ENCODE peak calls at places on chromosome 14, in ten cellular contexts. K is fibroblast of lung; L is endothelial cell of umbilical vein; J is Caco-2; H is right cardiac atrium; P is fibroblast of pulmonary artery; S is pancreas; D is CD8-positive, alpha-beta memory T cell; F is GM23248; W is hepatocyte. C is an unnamed sample.

GRCh38 chr14:50148799-50149198 is 32.4 kb upstream of the VCPKMT start:
- DNase-seq in W (no peak), S (no peak), P (no peak), H (no peak), L (no peak), K (no peak), J (no peak), D (no peak), F (no peak), C (no peak)

GRCh38 chr14:93643676-93644075 is 144.6 kb downstream of the PRIMA1 start:
- DNase-seq in W (no peak), S (no peak), D (no peak), F (no peak), J (no peak), K (no peak), P (no peak), H (no peak), L (no peak), C (no peak)

GRCh38 chr14:69605761-69606160 is 5.6 kb upstream of the SUSD6 start:
- DNase-seq in L (no peak), D (no peak), P (no peak), K (no peak), W (no peak), S (no peak), J (peak), F (no peak), H (no peak), C (no peak)

GRCh38 chr14:61749867-61750266 is 12.4 kb upstream of the SNAPC1 start:
- DNase-seq in W (peak), K (no peak), L (peak), H (no peak), S (no peak), P (no peak), D (no peak), F (peak), J (peak), C (peak)

GRCh38 chr14:80446356-80446755 is 235.1 kb upstream of the DIO2 start:
- DNase-seq in H (no peak), J (no peak), L (no peak), K (peak), D (no peak), P (peak), W (no peak), F (peak), S (no peak), C (no peak)

GRCh38 chr14:59246566-59246965 is 58.1 kb downstream of the DAAM1 start:
- DNase-seq in H (no peak), L (no peak), W (no peak), D (no peak), S (no peak), K (peak), P (no peak), J (no peak), F (peak), C (no peak)

GRCh38 chr14:36944307-36945010 is 227.9 kb downstream of the SLC25A21 start:
- DNase-seq in L (no peak), S (no peak), K (peak), F (peak), D (no peak), P (no peak), W (no peak), J (no peak), H (no peak), C (peak)

GRCh38 chr14:69670093-69670492 is 58.7 kb downstream of the SUSD6 start:
- DNase-seq in L (no peak), W (no peak), P (no peak), K (peak), F (no peak), S (no peak), H (no peak), J (no peak), D (no peak), C (peak)

GRCh38 chr14:65333926-65334687 is 78.4 kb upstream of the FUT8 start:
- DNase-seq in F (peak), H (no peak), K (peak), D (no peak), P (peak), L (no peak), S (no peak), J (peak), W (peak), C (peak)

GRCh38 chr14:68780358-68781160 is 12.3 kb downstream of the ZFP36L1 start:
- DNase-seq in K (peak), H (peak), L (peak), J (peak), D (peak), F (peak), W (peak), S (peak), P (peak), C (peak)

GRCh38 chr14:102280376-102280962 is 24.5 kb downstream of the MOK start:
- DNase-seq in J (no peak), P (peak), L (no peak), H (no peak), K (peak), W (no peak), S (no peak), F (peak), D (no peak), C (peak)

GRCh38 chr14:25537846-25538455 is 488.0 kb upstream of the STXBP6 start:
- DNase-seq in K (no peak), H (no peak), L (no peak), P (no peak), J (peak), D (no peak), W (peak), S (peak), F (peak), C (no peak)

GRCh38 chr14:41570415-41571155 is 36.1 kb upstream of the LRFN5 start:
- DNase-seq in K (no peak), F (no peak), S (no peak), D (no peak), W (no peak), J (no peak), L (no peak), H (no peak), P (no peak), C (no peak)

GRCh38 chr14:66404051-66404450 is 82.1 kb upstream of the CCDC196 start:
- DNase-seq in D (no peak), P (no peak), L (no peak), K (no peak), J (no peak), H (no peak), S (no peak), F (no peak), W (no peak), C (no peak)

GRCh38 chr14:101006008-101006407 is 102.5 kb upstream of the RTL1 start:
- DNase-seq in J (no peak), L (no peak), F (no peak), S (no peak), P (no peak), W (no peak), K (no peak), H (no peak), D (no peak), C (no peak)

GRCh38 chr14:71076472-71076871 is 169.2 kb downstream of the PCNX1 start:
- DNase-seq in W (no peak), J (no peak), P (no peak), D (no peak), L (no peak), S (no peak), K (no peak), H (no peak), F (no peak), C (no peak)

GRCh38 chr14:102540310-102541028 is 30.9 kb upstream of the ANKRD9 start:
- DNase-seq in K (peak), J (no peak), S (no peak), P (peak), H (no peak), W (peak), L (no peak), F (no peak), D (no peak), C (no peak)

GRCh38 chr14:100713720-100714119 is 13.0 kb upstream of the DLK1 start:
- DNase-seq in K (no peak), P (no peak), L (no peak), S (no peak), W (no peak), D (no peak), J (no peak), H (no peak), F (no peak), C (no peak)

GRCh38 chr14:54686219-54686870 is 119.4 kb downstream of the SAMD4A start:
- DNase-seq in P (peak), J (no peak), L (peak), H (peak), S (no peak), K (peak), W (no peak), F (peak), D (no peak), C (peak)

GRCh38 chr14:76653875-76654572 is 107.2 kb upstream of the VASH1 start:
- DNase-seq in P (no peak), H (no peak), K (no peak), S (no peak), W (peak), J (no peak), D (no peak), L (no peak), F (no peak), C (no peak)

GRCh38 chr14:72053662-72054061 is 121.4 kb downstream of the RGS6 start:
- DNase-seq in K (no peak), J (no peak), H (no peak), W (no peak), S (no peak), D (no peak), P (no peak), L (no peak), F (no peak), C (no peak)

GRCh38 chr14:94050231-94050880 is 24.2 kb downstream of the OTUB2 start:
- DNase-seq in H (peak), W (no peak), L (no peak), P (no peak), J (no peak), F (no peak), S (no peak), K (no peak), D (no peak), C (no peak)

GRCh38 chr14:75928587-75929230 is 53.1 kb downstream of the TGFB3 start:
- DNase-seq in J (no peak), L (peak), S (no peak), K (no peak), P (peak), F (no peak), H (no peak), W (no peak), D (no peak), C (no peak)

GRCh38 chr14:28412076-28412475 is 354.5 kb upstream of the FOXG1 start:
- DNase-seq in K (peak), F (no peak), P (peak), S (no peak), H (no peak), W (no peak), L (no peak), D (no peak), J (no peak), C (no peak)

GRCh38 chr14:28407931-28408330 is 358.7 kb upstream of the FOXG1 start:
- DNase-seq in P (no peak), L (no peak), F (no peak), D (no peak), S (no peak), J (no peak), W (no peak), H (no peak), K (no peak), C (no peak)

GRCh38 chr14:28406181-28406580 is 360.4 kb upstream of the FOXG1 start:
- DNase-seq in W (no peak), D (no peak), S (no peak), K (peak), L (peak), H (no peak), F (no peak), J (no peak), P (peak), C (peak)
- H3K4me3 ChIP-seq in W (no peak), D (no peak), S (no peak), K (no peak), L (no peak), H (no peak), F (no peak), J (no peak), P (no peak), C (no peak)

GRCh38 chr14:44897041-44897843 is 64.5 kb downstream of the KLHL28 start:
- DNase-seq in W (peak), F (peak), D (peak), K (peak), H (peak), S (peak), P (peak), J (peak), L (peak), C (peak)

GRCh38 chr14:44897844-44898151 is 63.9 kb downstream of the KLHL28 start:
- DNase-seq in J (no peak), P (peak), W (no peak), H (no peak), K (no peak), D (no peak), F (no peak), S (no peak), L (peak), C (peak)

GRCh38 chr14:44895716-44896115 is 66.0 kb downstream of the KLHL28 start:
- DNase-seq in L (no peak), S (no peak), J (no peak), D (no peak), K (peak), H (no peak), F (peak), P (peak), W (peak), C (peak)

GRCh38 chr14:44896275-44897040 is 65.3 kb downstream of the KLHL28 start:
- DNase-seq in K (no peak), D (no peak), F (no peak), S (no peak), J (no peak), W (no peak), H (no peak), L (no peak), P (no peak), C (no peak)

GRCh38 chr14:44898547-44898946 is 63.2 kb downstream of the KLHL28 start:
- DNase-seq in K (peak), P (no peak), F (peak), S (no peak), H (no peak), L (no peak), J (no peak), W (no peak), D (no peak), C (peak)
- H3K4me3 ChIP-seq in K (peak), P (peak), F (peak), S (peak), H (peak), L (peak), J (no peak), W (peak), D (no peak), C (peak)

DNA sequence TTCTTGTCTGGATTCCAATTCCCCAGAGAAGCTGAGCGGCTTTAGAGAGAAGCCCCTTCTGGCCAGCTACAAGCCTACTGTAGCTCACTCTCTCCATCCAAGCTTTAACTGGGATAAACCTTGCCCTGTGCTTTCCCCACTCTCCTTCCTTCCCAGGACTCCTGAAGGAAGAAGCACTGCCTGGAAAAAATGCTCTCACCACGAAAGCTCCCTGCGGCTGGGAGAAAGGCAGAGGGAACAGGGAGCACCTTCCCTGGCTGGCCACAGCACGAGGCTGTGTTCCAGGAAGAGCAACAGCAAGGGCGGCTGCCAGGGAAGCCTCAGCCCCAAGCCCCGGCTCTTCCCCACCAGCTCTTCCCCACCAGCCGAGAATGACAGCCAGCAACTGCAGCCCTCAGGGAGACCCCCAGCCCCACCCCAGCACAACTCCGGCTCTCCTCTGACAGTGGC is 40.8 kb upstream of the PNMA1 start:
- DNase-seq in H (peak), K (peak), W (peak), S (no peak), F (peak), L (peak), J (no peak), D (no peak), P (peak), C (peak)
- H3K4me3 ChIP-seq in H (no peak), K (no peak), W (no peak), S (no peak), F (peak), L (peak), J (no peak), D (peak), P (peak), C (no peak)

GRCh38 chr14:30045720-30046119 is 118.1 kb upstream of the PRKD1 start:
- DNase-seq in W (no peak), K (no peak), D (no peak), L (no peak), P (no peak), S (no peak), F (no peak), J (no peak), H (no peak), C (no peak)
- H3K4me3 ChIP-seq in W (no peak), K (no peak), D (no peak), L (no peak), P (no peak), S (no peak), F (no peak), J (no peak), H (no peak), C (no peak)

GRCh38 chr14:96627386-96627785 is 125.2 kb downstream of the PAPOLA start:
- DNase-seq in L (no peak), K (no peak), F (no peak), S (no peak), H (no peak), J (no peak), P (no peak), W (no peak), D (no peak), C (no peak)

GRCh38 chr14:96627811-96628775 is 125.9 kb downstream of the PAPOLA start:
- DNase-seq in J (no peak), K (no peak), S (no peak), H (no peak), P (no peak), L (no peak), F (no peak), D (no peak), W (no peak), C (no peak)

GRCh38 chr14:96625436-96625945 is 123.3 kb downstream of the PAPOLA start:
- DNase-seq in L (no peak), S (no peak), K (no peak), J (no peak), H (no peak), D (no peak), W (no peak), P (no peak), F (no peak), C (no peak)

GRCh38 chr14:96626121-96626768 is 124.1 kb downstream of the PAPOLA start:
- DNase-seq in S (no peak), J (no peak), H (no peak), L (no peak), F (no peak), D (no peak), W (no peak), K (no peak), P (no peak), C (no peak)

DNA sequence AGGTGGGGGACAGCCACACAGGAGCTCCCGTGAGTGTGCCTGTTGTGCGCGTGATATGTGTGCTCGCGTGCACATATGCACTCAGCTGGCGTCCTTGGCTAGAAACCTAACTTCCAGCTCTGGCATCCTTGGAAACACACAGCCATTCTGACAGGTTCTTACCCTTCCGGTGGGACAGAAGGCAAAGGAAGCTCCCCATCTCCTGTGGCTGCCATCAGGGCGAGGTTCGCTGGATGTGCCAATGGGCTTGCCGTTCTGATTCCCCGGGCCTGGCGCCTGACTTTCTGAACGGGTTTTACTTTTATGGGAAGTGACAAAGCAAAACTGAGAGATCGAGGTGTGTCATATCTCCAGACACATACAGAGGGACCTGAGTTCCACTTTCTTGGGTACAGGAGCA is 124.7 kb downstream of the PAPOLA start:
- DNase-seq in F (no peak), L (no peak), D (no peak), P (no peak), K (no peak), J (no peak), W (no peak), H (no peak), S (no peak), C (no peak)
- H3K4me3 ChIP-seq in F (no peak), L (no peak), D (no peak), P (no peak), K (no peak), J (no peak), W (no peak), H (no peak), S (no peak), C (no peak)

DNA sequence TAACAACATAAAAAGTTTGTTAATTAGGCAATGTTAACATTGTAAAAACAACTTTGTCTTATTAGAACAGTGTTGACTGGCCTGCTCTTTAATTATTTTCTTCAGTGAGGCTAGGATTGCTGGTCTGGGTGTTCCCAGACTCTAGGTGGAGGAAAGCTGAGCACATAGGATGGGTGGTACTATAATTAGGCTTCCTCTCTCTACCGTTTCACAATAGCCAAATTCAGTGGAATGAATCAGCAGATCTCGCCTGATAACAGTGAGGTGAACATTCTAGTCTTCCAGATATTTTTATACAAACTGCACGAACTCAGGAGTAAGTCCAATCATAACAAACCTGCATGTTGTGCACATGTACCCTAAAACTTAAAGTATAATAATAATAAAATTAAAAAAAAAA is 11.9 kb downstream of the PTGDR start:
- DNase-seq in D (no peak), F (peak), P (peak), K (peak), H (no peak), L (no peak), J (no peak), S (no peak), W (no peak), C (peak)
- H3K4me3 ChIP-seq in D (no peak), F (no peak), P (no peak), K (no peak), H (no peak), L (no peak), J (no peak), S (no peak), W (no peak), C (no peak)

GRCh38 chr14:96039633-96040311 is 610 bp downstream of the C14orf132 start:
- DNase-seq in W (peak), S (no peak), P (peak), L (peak), H (peak), D (no peak), F (peak), K (peak), J (no peak), C (peak)
- H3K4me3 ChIP-seq in W (peak), S (peak), P (peak), L (peak), H (peak), D (peak), F (peak), K (peak), J (peak), C (peak)

GRCh38 chr14:99235578-99235977 is 36.4 kb downstream of the BCL11B start:
- DNase-seq in H (no peak), W (no peak), L (no peak), K (no peak), F (no peak), J (no peak), P (no peak), S (no peak), D (no peak), C (no peak)
- H3K4me3 ChIP-seq in H (no peak), W (peak), L (no peak), K (no peak), F (no peak), J (no peak), P (no peak), S (no peak), D (peak), C (no peak)

DNA sequence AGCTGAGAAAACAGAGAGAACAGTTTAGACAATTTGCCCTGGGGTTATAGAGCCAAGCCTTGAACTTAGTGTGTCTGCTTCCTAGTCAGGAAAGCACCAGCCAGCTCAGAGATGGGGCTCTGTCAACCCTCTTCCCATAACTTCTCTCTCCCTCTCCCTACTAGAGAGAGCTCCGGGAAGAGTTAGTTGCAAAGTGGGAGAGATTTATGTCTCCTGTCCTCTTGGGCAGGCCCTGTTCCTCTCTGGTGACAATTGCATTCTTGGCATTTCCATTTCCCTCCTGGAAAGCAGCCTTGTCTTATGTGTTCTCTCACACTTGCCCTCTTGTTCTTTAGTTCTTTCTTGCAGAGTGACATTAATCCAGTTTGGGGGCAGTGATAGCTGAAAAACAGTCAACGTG is 42.1 kb upstream of the TUNAR start:
- DNase-seq in D (no peak), H (no peak), K (no peak), J (no peak), W (no peak), L (no peak), F (no peak), S (no peak), P (no peak), C (no peak)
- H3K4me3 ChIP-seq in D (no peak), H (no peak), K (no peak), J (no peak), W (no peak), L (no peak), F (no peak), S (no peak), P (no peak), C (no peak)

C was measured in astrocyte of the spinal cord.